ENCODE peak calls at places on chromosomes 1 and 21, in six cellular contexts. O, M, U, R, A and Z are unnamed samples.
A peak's percentile ranks its signal among the peaks of the same experiment; 100 is the strongest.

GRCh38 chr1:36562181-36562685 is 79.5 kb upstream of the CSF3R start:
- DNase-seq in O (no peak), M (no peak), U (no peak), R (peak; percentile 6), A (no peak), Z (no peak)

GRCh38 chr1:36355811-36356210 is 29.9 kb downstream of the STK40 start:
- DNase-seq in O (no peak), M (no peak), U (no peak), R (no peak), A (no peak), Z (no peak)

GRCh38 chr1:174785506-174785905 is 214.2 kb upstream of the CACYBP start:
- DNase-seq in O (no peak), M (no peak), U (no peak), R (no peak), A (no peak), Z (no peak)

GRCh38 chr1:152752225-152752624 is 5.6 kb upstream of the KPRP start:
- DNase-seq in O (peak; percentile 62), M (no peak), U (no peak), R (no peak), A (no peak), Z (no peak)

GRCh38 chr1:162026906-162027305 is 3.2 kb upstream of the OLFML2B start:
- DNase-seq in O (no peak), M (no peak), U (no peak), R (no peak), A (no peak), Z (no peak)

GRCh38 chr1:210123924-210124589 is 108.5 kb upstream of the SERTAD4 start:
- DNase-seq in O (no peak), M (no peak), U (no peak), R (no peak), A (no peak), Z (no peak)

GRCh38 chr1:244998717-244999346 is 134.5 kb upstream of the HNRNPU start:
- DNase-seq in O (no peak), M (no peak), U (no peak), R (no peak), A (no peak), Z (no peak)

GRCh38 chr1:154167461-154167860 is 12.6 kb upstream of the NUP210L start:
- DNase-seq in O (no peak), M (no peak), U (no peak), R (no peak), A (no peak), Z (no peak)

GRCh38 chr1:117022089-117022488 is 20.5 kb downstream of the CD101 start:
- DNase-seq in O (no peak), M (no peak), U (no peak), R (no peak), A (no peak), Z (no peak)

GRCh38 chr1:15417365-15417934 is 7.8 kb downstream of the EFHD2 start:
- DNase-seq in O (no peak), M (no peak), U (no peak), R (no peak), A (no peak), Z (peak; percentile 40)

GRCh38 chr1:206117151-206117948 is at the start of gene AVPR1B:
- DNase-seq in O (no peak), M (peak; percentile 60), U (no peak), R (peak; percentile 60), A (no peak), Z (peak; percentile 49)

GRCh38 chr1:152108899-152109222 is 6.4 kb downstream of the TCHH start:
- DNase-seq in O (no peak), M (no peak), U (no peak), R (peak; percentile 23), A (no peak), Z (no peak)

GRCh38 chr1:208150810-208151458 is 93.2 kb downstream of the PLXNA2 start:
- DNase-seq in O (no peak), M (no peak), U (no peak), R (no peak), A (no peak), Z (no peak)

DNA sequence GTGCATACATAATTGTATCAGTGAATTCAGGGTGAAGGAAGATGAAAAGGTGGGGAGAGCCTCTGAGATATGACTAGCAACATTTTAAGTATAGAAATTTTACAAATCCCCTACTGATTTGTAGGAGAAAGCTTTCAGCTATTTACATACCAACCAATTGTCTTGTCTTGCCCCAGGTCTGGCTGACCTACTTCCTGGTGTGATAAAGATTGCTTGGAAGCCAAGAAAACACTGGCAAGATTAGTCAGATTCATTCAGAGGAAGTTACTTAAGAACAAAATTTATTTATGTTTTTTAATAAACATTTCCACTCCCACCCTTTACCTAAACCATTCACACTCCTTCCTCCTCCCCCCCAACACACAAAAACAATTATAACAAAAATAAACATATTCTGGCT is 17.5 kb downstream of the PTGS2 start:
- DNase-seq in O (no peak), M (no peak), U (no peak), R (no peak), A (no peak), Z (no peak)
- TF ChIP-seq CTCF in O (no peak), M (no peak), U (no peak), R (no peak), A (no peak), Z (no peak)

GRCh38 chr1:197178998-197179397 is 32.5 kb upstream of the ASPM start:
- DNase-seq in O (no peak), M (no peak), U (no peak), R (no peak), A (peak; percentile 4), Z (no peak)
- TF ChIP-seq CTCF in O (no peak), M (no peak), U (no peak), R (no peak), A (no peak), Z (no peak)

GRCh38 chr1:11650331-11650991 is 3.8 kb downstream of the FBXO2 start:
- DNase-seq in O (no peak), M (peak; percentile 85), U (peak; percentile 64), R (peak; percentile 86), A (peak; percentile 83), Z (peak; percentile 71)
- TF ChIP-seq CTCF in O (peak; percentile 85), M (no peak), U (peak; percentile 61), R (peak; percentile 21), A (peak; percentile 81), Z (no peak)

GRCh38 chr1:41492341-41492848 is 7.9 kb upstream of the EDN2 start:
- DNase-seq in O (no peak), M (peak; percentile 67), U (no peak), R (no peak), A (peak; percentile 67), Z (no peak)
- TF ChIP-seq CTCF in O (peak; percentile 89), M (peak; percentile 71), U (no peak), R (peak; percentile 73), A (peak; percentile 56), Z (no peak)

GRCh38 chr21:25735221-25735894 is 586 bp downstream of the GABPA start:
- DNase-seq in O (peak; percentile 8), M (peak; percentile 78), U (peak; percentile 85), R (peak; percentile 86), A (peak; percentile 84), Z (peak; percentile 85)
- TF ChIP-seq CTCF in O (no peak), M (no peak), U (no peak), R (no peak), A (no peak), Z (no peak)

GRCh38 chr1:7555391-7556185 is 215.5 kb upstream of the VAMP3 start:
- DNase-seq in O (no peak), M (no peak), U (no peak), R (peak; percentile 5), A (no peak), Z (no peak)
- TF ChIP-seq CTCF in O (no peak), M (no peak), U (no peak), R (no peak), A (no peak), Z (no peak)

DNA sequence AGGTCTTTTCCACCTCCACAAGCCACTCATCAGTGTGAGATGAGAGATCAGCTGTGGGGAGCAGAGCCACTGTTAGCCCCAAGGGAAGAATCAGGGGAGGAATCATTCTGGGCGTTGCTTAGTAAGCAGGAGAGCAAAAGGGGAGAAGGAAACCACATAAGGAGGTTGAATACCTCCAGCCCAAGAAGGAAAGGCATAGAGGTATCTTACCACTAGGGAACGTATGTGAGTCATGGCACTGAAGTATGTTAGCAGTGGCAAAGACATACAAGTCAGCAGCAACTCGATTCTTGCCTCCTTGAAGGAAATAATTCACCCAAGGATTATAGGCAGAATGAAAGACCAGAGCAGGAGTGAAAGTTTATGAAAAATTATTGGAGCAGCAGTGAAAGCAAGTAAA is 31.6 kb upstream of the SLC5A9 start:
- DNase-seq in O (no peak), M (no peak), U (no peak), R (no peak), A (no peak), Z (no peak)
- TF ChIP-seq CTCF in O (no peak), M (no peak), U (no peak), R (no peak), A (no peak), Z (no peak)

GRCh38 chr1:218297867-218298266 is 12.8 kb downstream of the RRP15 start:
- DNase-seq in O (no peak), M (no peak), U (no peak), R (no peak), A (no peak), Z (no peak)

GRCh38 chr1:218301217-218301616 is 16.1 kb downstream of the RRP15 start:
- DNase-seq in O (no peak), M (no peak), U (no peak), R (no peak), A (no peak), Z (no peak)

GRCh38 chr1:218302155-218302554 is 17.1 kb downstream of the RRP15 start:
- DNase-seq in O (no peak), M (no peak), U (no peak), R (no peak), A (no peak), Z (no peak)

GRCh38 chr1:218298398-218298797 is 13.3 kb downstream of the RRP15 start:
- DNase-seq in O (no peak), M (no peak), U (no peak), R (no peak), A (no peak), Z (no peak)

DNA sequence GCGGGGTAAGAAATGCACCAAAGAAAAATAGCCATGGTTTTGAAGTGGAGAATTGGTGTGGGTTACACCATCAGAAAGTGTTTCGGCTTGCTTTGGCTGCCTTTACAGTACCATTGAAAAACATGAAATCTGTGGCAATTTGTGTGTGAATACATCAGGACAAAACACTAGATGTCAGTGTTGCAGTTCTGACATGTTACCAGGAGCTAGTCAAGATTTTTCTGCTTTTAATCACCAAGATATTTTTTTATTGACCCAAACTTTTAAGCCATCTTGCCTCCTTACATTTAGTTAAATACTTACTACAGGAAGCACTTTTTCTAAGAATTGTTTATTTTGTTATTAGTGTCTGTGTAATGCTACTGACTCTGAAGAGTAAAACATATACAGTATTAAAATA is 14.3 kb downstream of the RRP15 start:
- DNase-seq in O (no peak), M (no peak), U (no peak), R (no peak), A (no peak), Z (no peak)
- TF ChIP-seq CTCF in O (peak; percentile 75), M (no peak), U (peak; percentile 33), R (no peak), A (no peak), Z (no peak)